ENCODE peak calls at places on chromosome 6, in five cellular contexts. N, B, L, M and D are unnamed samples. For H4K20me1 and H3F3A, the result is how much of the 10 kb centered on the place peaks cover.

GRCh38 chr6:145880361-145880760 is 65.8 kb upstream of the FBXO30 start:
- DNase-seq in M (no peak), L (no peak), B (no peak), N (no peak), D (no peak)

GRCh38 chr6:11772109-11772830 is 6.3 kb downstream of the ADTRP start:
- DNase-seq in B (peak), N (no peak), L (peak), M (no peak), D (peak)

GRCh38 chr6:19587238-19587942 is 249.8 kb upstream of the ID4 start:
- DNase-seq in N (no peak), B (no peak), M (no peak), L (no peak), D (no peak)

GRCh38 chr6:136729832-136730231 is 62.4 kb downstream of the MAP3K5 start:
- DNase-seq in L (no peak), N (no peak), M (no peak), B (no peak), D (no peak)

GRCh38 chr6:62775427-62776022 is 435.7 kb upstream of the FKBP1C start:
- DNase-seq in N (peak), B (peak), M (peak), L (peak), D (no peak)

GRCh38 chr6:124854338-124854922 is 107.8 kb upstream of the RNF217 start:
- DNase-seq in M (no peak), N (no peak), B (peak), L (peak), D (no peak)

GRCh38 chr6:84709121-84709520 is 55.3 kb downstream of the TBX18 start:
- DNase-seq in B (no peak), L (no peak), M (no peak), N (no peak), D (no peak)

GRCh38 chr6:4727671-4728435 is 48.4 kb upstream of the CDYL start:
- DNase-seq in B (peak), M (no peak), N (peak), L (peak), D (peak)

GRCh38 chr6:49110876-49111275 is 352.2 kb downstream of the MMUT start:
- DNase-seq in L (no peak), M (no peak), B (no peak), N (no peak), D (no peak)

GRCh38 chr6:62980093-62980492 is 231.2 kb upstream of the FKBP1C start:
- DNase-seq in M (no peak), N (no peak), B (no peak), L (no peak), D (no peak)

GRCh38 chr6:138485586-138486248 is 13.6 kb downstream of the NHSL1 start:
- DNase-seq in B (no peak), L (no peak), M (peak), N (peak), D (no peak)

GRCh38 chr6:7541175-7542064 is at the start of gene DSP:
- DNase-seq in M (peak), N (peak), L (peak), B (peak), D (peak)

GRCh38 chr6:87623248-87623647 is 33.3 kb downstream of the ORC3 start:
- DNase-seq in M (no peak), B (peak), L (no peak), N (no peak), D (no peak)

GRCh38 chr6:43698584-43699349 is 11.2 kb upstream of the MRPS18A start:
- DNase-seq in N (peak), L (no peak), M (peak), B (peak), D (peak)

GRCh38 chr6:8855411-8855810 is 420.1 kb upstream of the SLC35B3 start:
- DNase-seq in B (no peak), N (no peak), M (no peak), L (no peak), D (no peak)

GRCh38 chr6:137791281-137792159 is 75.5 kb upstream of the TNFAIP3 start:
- DNase-seq in L (no peak), M (no peak), N (no peak), B (no peak), D (no peak)

GRCh38 chr6:27145731-27146455 is 101.6 kb upstream of the PRSS16 start:
- DNase-seq in N (peak), L (peak), M (peak), B (peak), D (peak)

DNA sequence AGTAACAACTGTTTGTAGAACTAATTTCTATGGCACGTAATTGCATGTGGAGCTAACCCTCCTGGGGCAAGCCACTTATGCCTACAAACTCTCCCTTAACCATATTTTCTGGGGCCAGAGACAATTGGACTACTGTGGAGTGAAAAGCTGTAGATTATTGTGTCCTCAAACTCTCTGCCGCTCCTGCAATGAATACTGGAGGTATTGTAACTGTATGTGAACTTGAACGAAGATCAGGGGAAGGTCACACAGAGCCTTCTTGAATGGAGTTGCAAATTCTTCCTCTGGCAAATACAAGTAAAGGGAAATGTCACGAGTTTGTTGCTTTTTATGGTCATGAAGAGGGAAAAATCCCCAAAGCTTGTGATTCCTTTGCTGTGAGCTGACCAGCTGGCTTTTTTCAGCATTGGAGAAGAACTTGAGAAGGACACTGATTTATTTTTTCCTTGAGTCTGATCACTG is 18.2 kb downstream of the AKAP12 start:
- DNase-seq in N (no peak), L (no peak), M (no peak), B (no peak), D (no peak)
- H4K20me1 ChIP-seq in N (under half), L (under half), M (under half), B (under half), D (under half)

DNA sequence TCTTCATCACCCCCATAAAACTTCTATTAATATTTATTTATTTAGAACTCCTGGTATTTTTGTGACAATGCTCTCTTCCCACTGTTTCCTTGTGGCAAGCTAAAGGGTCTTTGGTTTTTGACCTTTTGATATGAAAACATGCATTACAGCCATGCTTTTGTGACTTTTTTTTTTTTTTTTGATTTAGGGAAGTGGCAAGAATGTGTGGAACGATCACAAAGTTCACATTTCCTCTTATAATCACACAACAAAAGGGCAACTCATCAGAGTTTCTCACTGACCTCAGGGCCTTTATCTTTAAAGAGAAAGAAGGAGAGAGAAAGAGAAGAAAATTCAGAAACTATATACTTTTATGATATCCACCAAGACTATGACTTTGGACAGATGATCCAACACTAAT is 107.0 kb upstream of the MARCKS start:
- DNase-seq in B (no peak), N (no peak), L (no peak), M (no peak), D (no peak)
- H3F3A ChIP-seq in B (under half), N (under half), L (under half), M (under half), D (under half)

GRCh38 chr6:157861184-157861583 is 38.1 kb downstream of the SNX9 start:
- DNase-seq in M (no peak), N (no peak), B (no peak), L (no peak), D (no peak)
- H4K20me1 ChIP-seq in M (under half), N (under half), B (under half), L (under half), D (under half)

GRCh38 chr6:158765509-158766068 is 53.6 kb downstream of the EZR start:
- DNase-seq in B (no peak), N (no peak), M (no peak), L (no peak), D (peak)
- H3F3A ChIP-seq in B (under half), N (half or more), M (under half), L (under half), D (half or more)

GRCh38 chr6:15384901-15385300 is 139.0 kb downstream of the JARID2 start:
- DNase-seq in N (no peak), M (no peak), B (no peak), L (no peak), D (no peak)

GRCh38 chr6:15382089-15382488 is 136.2 kb downstream of the JARID2 start:
- DNase-seq in M (no peak), B (no peak), N (no peak), L (no peak), D (no peak)

GRCh38 chr6:15385521-15385920 is 139.7 kb downstream of the JARID2 start:
- DNase-seq in M (no peak), L (no peak), N (no peak), B (no peak), D (no peak)

GRCh38 chr6:15380354-15380753 is 134.5 kb downstream of the JARID2 start:
- DNase-seq in L (no peak), B (no peak), N (no peak), M (no peak), D (no peak)

GRCh38 chr6:15382712-15383111 is 136.8 kb downstream of the JARID2 start:
- DNase-seq in B (no peak), L (no peak), N (peak), M (no peak), D (no peak)
- H4K20me1 ChIP-seq in B (under half), L (under half), N (half or more), M (half or more), D (under half)

GRCh38 chr6:25992413-25993037 is 29.9 kb downstream of the TRIM38 start:
- DNase-seq in N (peak), L (peak), B (peak), M (peak), D (peak)
- H3F3A ChIP-seq in N (under half), L (under half), B (under half), M (under half), D (under half)

GRCh38 chr6:25025248-25025918 is 89.6 kb upstream of the RIPOR2 start:
- DNase-seq in N (no peak), M (no peak), B (no peak), L (no peak), D (no peak)

GRCh38 chr6:25025919-25026301 is 90.2 kb upstream of the RIPOR2 start:
- DNase-seq in M (no peak), B (no peak), L (no peak), N (no peak), D (no peak)

GRCh38 chr6:25023781-25024180 is 88.0 kb upstream of the RIPOR2 start:
- DNase-seq in L (no peak), N (no peak), B (no peak), M (no peak), D (no peak)

GRCh38 chr6:25026723-25027122 is 91.0 kb upstream of the RIPOR2 start:
- DNase-seq in N (no peak), B (no peak), L (no peak), M (no peak), D (peak)

DNA sequence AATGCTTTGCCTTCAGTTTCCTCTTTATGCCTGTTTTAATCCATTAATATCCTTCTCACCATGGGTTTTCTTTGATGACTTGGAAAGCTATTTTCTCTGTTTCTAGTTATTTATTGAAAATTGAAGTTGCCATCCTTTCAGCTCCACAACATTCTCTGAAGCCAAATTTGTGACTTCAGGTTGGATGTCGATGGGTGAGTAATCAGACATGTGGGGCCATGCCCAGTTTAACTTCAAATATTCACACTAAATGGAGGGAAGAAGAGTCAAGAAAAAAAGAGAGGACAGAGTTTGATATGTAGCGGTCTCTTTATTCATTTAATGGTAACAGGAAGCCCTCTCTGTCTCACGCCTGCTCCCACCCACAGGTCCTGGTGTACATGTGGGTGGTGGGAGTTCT is 89.1 kb upstream of the RIPOR2 start:
- DNase-seq in M (no peak), N (no peak), L (no peak), B (no peak), D (no peak)
- H4K20me1 ChIP-seq in M (under half), N (under half), L (under half), B (under half), D (under half)

GRCh38 chr6:408599-409102 is 17.1 kb downstream of the IRF4 start:
- DNase-seq in N (peak), M (peak), B (peak), L (peak), D (peak)
- H3F3A ChIP-seq in N (under half), M (under half), B (under half), L (under half), D (under half)